ENCODE peak calls at places on chromosome 7, in six cellular contexts. One of them, this sample, is unnamed. For H4K20me1 and H3K36me3, the result is how much of the 10 kb centered on the place peaks cover.

GRCh38 chr7:97064972-97065587 is 40.4 kb upstream of the DLX5 start:
- DNase-seq in mammary epithelial cell: peak
- DNase-seq in HepG2: peak
- DNase-seq in astrocyte: peak
- DNase-seq in HCT116: peak
- DNase-seq in H1: peak
- DNase-seq in this sample: peak

GRCh38 chr7:133815677-133816210 is 311.4 kb upstream of the LRGUK start:
- DNase-seq in astrocyte: peak
- DNase-seq in HepG2: peak
- DNase-seq in H1: no peak
- DNase-seq in HCT116: no peak
- DNase-seq in mammary epithelial cell: no peak
- DNase-seq in this sample: no peak

GRCh38 chr7:106603300-106603699 is 57.7 kb downstream of the CCDC71L start:
- DNase-seq in HCT116: no peak
- DNase-seq in HepG2: no peak
- DNase-seq in mammary epithelial cell: no peak
- DNase-seq in astrocyte: no peak
- DNase-seq in H1: no peak
- DNase-seq in this sample: no peak

GRCh38 chr7:141551080-141551772 is at the start of gene AGK:
- DNase-seq in HCT116: peak
- DNase-seq in H1: peak
- DNase-seq in HepG2: peak
- DNase-seq in mammary epithelial cell: peak
- DNase-seq in astrocyte: peak
- DNase-seq in this sample: peak

GRCh38 chr7:13603661-13604060 is 385.8 kb downstream of the ETV1 start:
- DNase-seq in astrocyte: peak
- DNase-seq in H1: no peak
- DNase-seq in mammary epithelial cell: peak
- DNase-seq in HepG2: no peak
- DNase-seq in HCT116: no peak
- DNase-seq in this sample: peak

GRCh38 chr7:42693722-42694121 is 218.1 kb downstream of the C7orf25 start:
- DNase-seq in mammary epithelial cell: no peak
- DNase-seq in HCT116: no peak
- DNase-seq in astrocyte: no peak
- DNase-seq in H1: no peak
- DNase-seq in HepG2: no peak
- DNase-seq in this sample: no peak

GRCh38 chr7:17134786-17135185 is 163.7 kb upstream of the AHR start:
- DNase-seq in mammary epithelial cell: no peak
- DNase-seq in HepG2: no peak
- DNase-seq in HCT116: no peak
- DNase-seq in H1: no peak
- DNase-seq in astrocyte: no peak
- DNase-seq in this sample: no peak

GRCh38 chr7:22633954-22634474 is 93.0 kb upstream of the IL6 start:
- DNase-seq in astrocyte: peak
- DNase-seq in HepG2: no peak
- DNase-seq in H1: no peak
- DNase-seq in mammary epithelial cell: no peak
- DNase-seq in HCT116: no peak
- DNase-seq in this sample: no peak

GRCh38 chr7:98399903-98400537 is 870 bp downstream of the BAIAP2L1 start:
- DNase-seq in astrocyte: peak
- DNase-seq in mammary epithelial cell: peak
- DNase-seq in HCT116: peak
- DNase-seq in H1: peak
- DNase-seq in HepG2: no peak
- DNase-seq in this sample: peak

GRCh38 chr7:13061115-13061514 is 373.7 kb downstream of the ARL4A start:
- DNase-seq in astrocyte: no peak
- DNase-seq in HepG2: no peak
- DNase-seq in HCT116: no peak
- DNase-seq in H1: no peak
- DNase-seq in mammary epithelial cell: no peak
- DNase-seq in this sample: no peak

GRCh38 chr7:50651227-50651989 is 86.2 kb upstream of the DDC start:
- DNase-seq in HCT116: no peak
- DNase-seq in H1: no peak
- DNase-seq in HepG2: no peak
- DNase-seq in astrocyte: no peak
- DNase-seq in mammary epithelial cell: no peak
- DNase-seq in this sample: peak

GRCh38 chr7:12839508-12840153 is 152.2 kb downstream of the ARL4A start:
- DNase-seq in mammary epithelial cell: no peak
- DNase-seq in HCT116: no peak
- DNase-seq in astrocyte: no peak
- DNase-seq in H1: peak
- DNase-seq in HepG2: peak
- DNase-seq in this sample: no peak

GRCh38 chr7:121393005-121393366 is 3.1 kb downstream of the FAM3C start:
- DNase-seq in H1: no peak
- DNase-seq in HepG2: no peak
- DNase-seq in HCT116: no peak
- DNase-seq in mammary epithelial cell: no peak
- DNase-seq in astrocyte: no peak
- DNase-seq in this sample: no peak

GRCh38 chr7:15248514-15248913 is 313.3 kb downstream of the AGMO start:
- DNase-seq in HepG2: no peak
- DNase-seq in mammary epithelial cell: no peak
- DNase-seq in astrocyte: no peak
- DNase-seq in H1: no peak
- DNase-seq in HCT116: no peak
- DNase-seq in this sample: no peak

GRCh38 chr7:128108641-128109423 is 77.6 kb upstream of the LRRC4 start:
- DNase-seq in astrocyte: no peak
- DNase-seq in H1: no peak
- DNase-seq in HepG2: no peak
- DNase-seq in mammary epithelial cell: no peak
- DNase-seq in HCT116: no peak
- DNase-seq in this sample: no peak

GRCh38 chr7:33882950-33883349 is 22.4 kb upstream of the BMPER start:
- DNase-seq in H1: no peak
- DNase-seq in astrocyte: no peak
- DNase-seq in mammary epithelial cell: peak
- DNase-seq in HepG2: no peak
- DNase-seq in HCT116: no peak
- DNase-seq in this sample: no peak

GRCh38 chr7:132121987-132122386 is 454.3 kb downstream of the PLXNA4 start:
- DNase-seq in HCT116: no peak
- DNase-seq in astrocyte: no peak
- DNase-seq in H1: no peak
- DNase-seq in HepG2: no peak
- DNase-seq in mammary epithelial cell: no peak
- DNase-seq in this sample: no peak

GRCh38 chr7:8197994-8198698 is 63.8 kb downstream of the ICA1 start:
- DNase-seq in HepG2: no peak
- DNase-seq in HCT116: no peak
- DNase-seq in mammary epithelial cell: no peak
- DNase-seq in H1: no peak
- DNase-seq in astrocyte: no peak
- DNase-seq in this sample: no peak

GRCh38 chr7:127578036-127578684 is 7.2 kb downstream of the GCC1 start:
- DNase-seq in HepG2: peak
- DNase-seq in H1: no peak
- DNase-seq in mammary epithelial cell: no peak
- DNase-seq in astrocyte: no peak
- DNase-seq in HCT116: no peak
- DNase-seq in this sample: peak

GRCh38 chr7:55570939-55571338 is 1.4 kb downstream of the VOPP1 start:
- DNase-seq in HCT116: no peak
- DNase-seq in HepG2: peak
- DNase-seq in astrocyte: peak
- DNase-seq in mammary epithelial cell: peak
- DNase-seq in H1: no peak
- DNase-seq in this sample: peak

GRCh38 chr7:35648367-35648766 is 46.6 kb downstream of the HERPUD2 start:
- DNase-seq in H1: no peak
- DNase-seq in HCT116: no peak
- DNase-seq in astrocyte: no peak
- DNase-seq in HepG2: peak
- DNase-seq in mammary epithelial cell: no peak
- DNase-seq in this sample: no peak

GRCh38 chr7:76089865-76090495 is 42.1 kb downstream of the MDH2 start:
- DNase-seq in astrocyte: no peak
- DNase-seq in HCT116: no peak
- DNase-seq in mammary epithelial cell: no peak
- DNase-seq in HepG2: no peak
- DNase-seq in H1: no peak
- DNase-seq in this sample: no peak

GRCh38 chr7:95531605-95532004 is 45.9 kb downstream of the ASB4 start:
- DNase-seq in mammary epithelial cell: no peak
- DNase-seq in astrocyte: no peak
- DNase-seq in HCT116: no peak
- DNase-seq in H1: no peak
- DNase-seq in HepG2: no peak
- DNase-seq in this sample: no peak

GRCh38 chr7:54932818-54933543 is 85.8 kb upstream of the EGFR start:
- DNase-seq in astrocyte: peak
- DNase-seq in H1: peak
- DNase-seq in mammary epithelial cell: peak
- DNase-seq in HCT116: peak
- DNase-seq in HepG2: peak
- DNase-seq in this sample: peak

GRCh38 chr7:5422324-5423271 is 1.0 kb downstream of the TNRC18 start:
- DNase-seq in HepG2: peak
- DNase-seq in HCT116: no peak
- DNase-seq in astrocyte: no peak
- DNase-seq in mammary epithelial cell: no peak
- DNase-seq in H1: peak
- DNase-seq in this sample: peak

GRCh38 chr7:34137176-34137575 is 231.8 kb downstream of the BMPER start:
- DNase-seq in HepG2: no peak
- DNase-seq in mammary epithelial cell: no peak
- DNase-seq in H1: no peak
- DNase-seq in HCT116: no peak
- DNase-seq in astrocyte: no peak
- DNase-seq in this sample: no peak

GRCh38 chr7:135678612-135679575 is 16.6 kb downstream of the STMP1 start:
- DNase-seq in HCT116: no peak
- DNase-seq in mammary epithelial cell: peak
- DNase-seq in H1: no peak
- DNase-seq in astrocyte: peak
- DNase-seq in HepG2: no peak
- DNase-seq in this sample: peak

GRCh38 chr7:132869166-132869861 is 212.6 kb downstream of the CHCHD3 start:
- DNase-seq in astrocyte: no peak
- DNase-seq in HepG2: no peak
- DNase-seq in mammary epithelial cell: no peak
- DNase-seq in HCT116: no peak
- DNase-seq in H1: no peak
- DNase-seq in this sample: peak

GRCh38 chr7:114856625-114857024 is 65.3 kb upstream of the MDFIC start:
- DNase-seq in astrocyte: no peak
- DNase-seq in mammary epithelial cell: peak
- DNase-seq in HCT116: no peak
- DNase-seq in HepG2: no peak
- DNase-seq in H1: no peak
- DNase-seq in this sample: peak

GRCh38 chr7:150966002-150966401 is 12.1 kb downstream of the KCNH2 start:
- DNase-seq in HCT116: no peak
- DNase-seq in astrocyte: no peak
- DNase-seq in mammary epithelial cell: no peak
- DNase-seq in HepG2: peak
- DNase-seq in H1: no peak
- DNase-seq in this sample: no peak

GRCh38 chr7:46115410-46115809 is 194.3 kb upstream of the IGFBP3 start:
- DNase-seq in astrocyte: no peak
- DNase-seq in mammary epithelial cell: no peak
- DNase-seq in HCT116: no peak
- DNase-seq in H1: no peak
- DNase-seq in HepG2: no peak
- DNase-seq in this sample: peak

GRCh38 chr7:196283-196682 is 3.9 kb downstream of the FAM20C start:
- DNase-seq in HCT116: no peak
- DNase-seq in mammary epithelial cell: no peak
- DNase-seq in astrocyte: no peak
- DNase-seq in HepG2: no peak
- DNase-seq in H1: no peak
- DNase-seq in this sample: no peak
- H4K20me1 ChIP-seq in HCT116: under half
- H4K20me1 ChIP-seq in mammary epithelial cell: under half
- H4K20me1 ChIP-seq in astrocyte: half or more
- H4K20me1 ChIP-seq in HepG2: under half
- H4K20me1 ChIP-seq in H1: under half
- H4K20me1 ChIP-seq in this sample: under half

GRCh38 chr7:157397036-157397720 is 60.4 kb downstream of the DNAJB6 start:
- DNase-seq in HepG2: no peak
- DNase-seq in mammary epithelial cell: no peak
- DNase-seq in H1: no peak
- DNase-seq in HCT116: no peak
- DNase-seq in astrocyte: no peak
- DNase-seq in this sample: no peak
- H3K36me3 ChIP-seq in HepG2: under half
- H3K36me3 ChIP-seq in mammary epithelial cell: under half
- H3K36me3 ChIP-seq in H1: under half
- H3K36me3 ChIP-seq in HCT116: under half
- H3K36me3 ChIP-seq in astrocyte: under half
- H3K36me3 ChIP-seq in this sample: under half

GRCh38 chr7:657565-658119 is 68.9 kb upstream of the DNAAF5 start:
- DNase-seq in HCT116: no peak
- DNase-seq in H1: no peak
- DNase-seq in astrocyte: no peak
- DNase-seq in HepG2: no peak
- DNase-seq in mammary epithelial cell: no peak
- DNase-seq in this sample: peak
- H4K20me1 ChIP-seq in HCT116: under half
- H4K20me1 ChIP-seq in H1: under half
- H4K20me1 ChIP-seq in astrocyte: under half
- H4K20me1 ChIP-seq in HepG2: under half
- H4K20me1 ChIP-seq in mammary epithelial cell: under half
- H4K20me1 ChIP-seq in this sample: under half

GRCh38 chr7:100874300-100874576 is 665 bp upstream of the SRRT start:
- DNase-seq in astrocyte: no peak
- DNase-seq in mammary epithelial cell: no peak
- DNase-seq in HepG2: no peak
- DNase-seq in HCT116: no peak
- DNase-seq in H1: no peak
- DNase-seq in this sample: no peak

GRCh38 chr7:100873599-100874299 is 1.2 kb upstream of the SRRT start:
- DNase-seq in astrocyte: no peak
- DNase-seq in mammary epithelial cell: no peak
- DNase-seq in HCT116: no peak
- DNase-seq in HepG2: no peak
- DNase-seq in H1: no peak
- DNase-seq in this sample: no peak

GRCh38 chr7:100874577-100875355 is at the start of gene SRRT:
- DNase-seq in HCT116: peak
- DNase-seq in H1: peak
- DNase-seq in HepG2: peak
- DNase-seq in astrocyte: peak
- DNase-seq in mammary epithelial cell: peak
- DNase-seq in this sample: peak

GRCh38 chr7:100878013-100878412 is 3.1 kb downstream of the SRRT start:
- DNase-seq in H1: no peak
- DNase-seq in HCT116: no peak
- DNase-seq in mammary epithelial cell: no peak
- DNase-seq in astrocyte: no peak
- DNase-seq in HepG2: no peak
- DNase-seq in this sample: no peak

GRCh38 chr7:100875356-100875751 is 451 bp downstream of the SRRT start:
- DNase-seq in astrocyte: no peak
- DNase-seq in HepG2: peak
- DNase-seq in HCT116: no peak
- DNase-seq in H1: no peak
- DNase-seq in mammary epithelial cell: peak
- DNase-seq in this sample: peak
- H3K36me3 ChIP-seq in astrocyte: under half
- H3K36me3 ChIP-seq in HepG2: under half
- H3K36me3 ChIP-seq in HCT116: half or more
- H3K36me3 ChIP-seq in H1: under half
- H3K36me3 ChIP-seq in mammary epithelial cell: under half
- H3K36me3 ChIP-seq in this sample: under half

This sample was measured in GM23248.